ENCODE peak calls at places on chromosomes 12 and 14, in five cellular contexts. Y is HFF-Myc, R is heart right ventricle, E is Kasumi-1, T is esophagus muscularis mucosa. F is an unnamed sample.

GRCh38 chr14:103887170-103887501 is 39.8 kb upstream of the PPP1R13B start:
- DNase-seq in E (no peak), Y (no peak), T (no peak), R (no peak), F (no peak)

GRCh38 chr12:103422328-103422727 is 73.4 kb downstream of the C12orf42 start:
- DNase-seq in E (no peak), R (no peak), Y (no peak), T (no peak), F (no peak)

GRCh38 chr12:110853856-110854255 is 7.1 kb downstream of the CCDC63 start:
- DNase-seq in R (no peak), E (no peak), Y (no peak), T (no peak), F (no peak)

GRCh38 chr12:13443498-13443897 is 247.0 kb downstream of the EMP1 start:
- DNase-seq in R (peak), T (peak), E (no peak), Y (no peak), F (no peak)

GRCh38 chr14:73633115-73633514 is 11.7 kb upstream of the DNAL1 start:
- DNase-seq in T (no peak), Y (no peak), E (no peak), R (no peak), F (no peak)

GRCh38 chr14:59251811-59252771 is 63.6 kb downstream of the DAAM1 start:
- DNase-seq in Y (no peak), E (no peak), T (no peak), R (no peak), F (no peak)

GRCh38 chr12:92059976-92060375 is 85.7 kb downstream of the BTG1 start:
- DNase-seq in E (peak), R (no peak), T (no peak), Y (no peak), F (no peak)

GRCh38 chr14:20866963-20867362 is 24.2 kb upstream of the RNASE3 start:
- DNase-seq in Y (no peak), R (no peak), T (no peak), E (peak), F (no peak)

GRCh38 chr12:49277466-49277865 is 12.6 kb downstream of the TUBA1C start:
- DNase-seq in E (no peak), R (no peak), Y (no peak), T (no peak), F (no peak)

GRCh38 chr12:100268835-100269564 is 2.0 kb downstream of the SCYL2 start:
- DNase-seq in R (no peak), E (peak), Y (no peak), T (no peak), F (no peak)

GRCh38 chr12:42141981-42142606 is 2.6 kb downstream of the GXYLT1 start:
- DNase-seq in Y (no peak), T (no peak), R (no peak), E (peak), F (no peak)

GRCh38 chr12:115140981-115141380 is 457.0 kb upstream of the TBX3 start:
- DNase-seq in Y (no peak), T (no peak), R (no peak), E (no peak), F (no peak)

GRCh38 chr12:16285586-16285985 is 8.1 kb upstream of the SLC15A5 start:
- DNase-seq in R (no peak), T (no peak), Y (no peak), E (no peak), F (no peak)

GRCh38 chr12:106245767-106246166 is 2.1 kb downstream of the CKAP4 start:
- DNase-seq in Y (no peak), T (no peak), R (no peak), E (no peak), F (no peak)

GRCh38 chr12:13536219-13536910 is 339.8 kb downstream of the EMP1 start:
- DNase-seq in R (no peak), T (no peak), Y (no peak), E (peak), F (no peak)

F was measured in activated gamma-delta T cell treated with anti-CD3 and anti-CD28 coated beads, Interleukin-2, amount 50 U/mL, for 16 hours.